ENCODE peak calls at places on chromosomes 5 and 9, in five cellular contexts. H is body of pancreas, L is neural progenitor cell, I is H9, A is Peyer's patch. Z is an unnamed sample.

GRCh38 chr5:175517824-175518450 is 39.6 kb downstream of the SFXN1 start:
- DNase-seq in L (no peak), A (no peak), I (no peak), H (no peak), Z (peak; percentile 22)

GRCh38 chr5:128083811-128084227 is 253 bp downstream of the SLC12A2 start:
- DNase-seq in L (no peak), I (peak; percentile 65), A (no peak), H (no peak), Z (no peak)

GRCh38 chr5:73728493-73729273 is 102.7 kb downstream of the ARHGEF28 start:
- DNase-seq in A (no peak), L (no peak), H (peak; percentile 78), I (no peak), Z (no peak)

GRCh38 chr5:52708463-52708862 is 79.3 kb upstream of the ITGA1 start:
- DNase-seq in H (no peak), I (no peak), L (no peak), A (no peak), Z (no peak)

GRCh38 chr5:35838370-35839042 is 18.2 kb upstream of the IL7R start:
- DNase-seq in L (no peak), I (no peak), A (no peak), H (no peak), Z (no peak)

GRCh38 chr5:81719743-81720142 is 31.2 kb downstream of the SSBP2 start:
- DNase-seq in L (no peak), A (no peak), H (no peak), I (no peak), Z (no peak)

GRCh38 chr5:175305251-175305650 is 138.7 kb downstream of the DRD1 start:
- DNase-seq in A (no peak), I (no peak), H (no peak), L (no peak), Z (no peak)

GRCh38 chr9:16039103-16039987 is 486.5 kb downstream of the CCDC171 start:
- DNase-seq in H (no peak), I (peak; percentile 39), L (no peak), A (no peak), Z (no peak)

GRCh38 chr5:111743993-111744392 is 13.0 kb downstream of the NREP start:
- DNase-seq in H (no peak), L (no peak), I (no peak), A (no peak), Z (no peak)

GRCh38 chr5:171102877-171103610 is 206.0 kb upstream of the TLX3 start:
- DNase-seq in A (no peak), I (peak; percentile 40), L (peak; percentile 50), H (no peak), Z (no peak)

GRCh38 chr5:178231736-178232123 is 872 bp downstream of the PHYKPL start:
- DNase-seq in L (peak; percentile 25), I (no peak), H (no peak), A (no peak), Z (no peak)

GRCh38 chr5:163846512-163846911 is 341.1 kb downstream of the MAT2B start:
- DNase-seq in H (no peak), A (no peak), I (no peak), L (no peak), Z (no peak)

GRCh38 chr5:9557696-9558095 is 11.8 kb upstream of the SEMA5A start:
- DNase-seq in A (no peak), I (no peak), L (no peak), H (no peak), Z (no peak)

GRCh38 chr5:170552486-170553122 is 48.8 kb downstream of the KCNIP1 start:
- DNase-seq in H (peak; percentile 34), A (no peak), I (peak; percentile 66), L (peak; percentile 53), Z (no peak)

GRCh38 chr5:144028644-144029043 is 141.8 kb downstream of the YIPF5 start:
- DNase-seq in A (no peak), I (no peak), H (no peak), L (no peak), Z (no peak)

GRCh38 chr5:175448276-175448675 is 4.3 kb upstream of the DRD1 start:
- DNase-seq in L (peak; percentile 58), A (no peak), H (no peak), I (no peak), Z (no peak)

DNA sequence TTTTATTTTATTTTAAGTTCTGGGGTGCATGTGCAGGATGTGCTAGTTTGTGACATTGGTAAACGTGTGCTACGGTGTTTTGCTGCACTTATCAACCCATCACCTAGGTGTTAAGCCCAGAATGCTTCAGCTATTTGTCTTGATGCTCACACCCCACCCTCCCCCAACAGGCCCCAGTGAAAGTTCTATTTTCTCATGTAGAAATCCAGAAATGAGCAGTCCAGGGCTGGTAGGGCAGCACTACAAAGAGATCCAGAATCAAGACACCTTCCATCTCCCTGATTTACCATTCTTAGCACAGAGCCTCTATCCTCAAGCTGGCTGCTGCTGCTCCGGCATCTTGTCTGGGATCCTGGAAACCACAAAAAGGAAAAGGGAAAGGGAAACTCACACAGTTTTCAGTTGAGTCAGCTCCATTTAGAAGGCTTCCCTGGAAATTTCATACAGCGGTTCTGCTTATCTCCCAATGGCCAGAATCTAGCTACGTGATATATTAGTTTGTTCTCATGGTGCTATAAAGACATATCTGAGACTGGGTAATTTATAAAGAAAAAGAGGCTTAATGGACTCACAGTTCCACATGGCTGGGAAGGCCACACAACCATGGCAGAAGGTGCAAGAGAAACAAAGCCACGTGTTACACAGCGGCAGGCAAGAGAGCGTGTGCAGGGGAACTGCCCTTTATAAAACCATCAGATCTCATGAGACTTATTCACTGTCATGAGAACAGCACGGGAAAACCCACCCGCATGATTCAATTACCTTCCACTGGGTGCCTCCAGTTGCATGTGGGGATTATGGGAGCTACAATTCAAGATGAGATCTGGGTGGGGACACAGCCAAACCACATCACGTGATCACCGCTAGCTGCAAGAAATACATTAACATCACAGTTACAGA is 85.2 kb upstream of the SMARCA2 start:
- DNase-seq in H (no peak), L (no peak), I (no peak), A (no peak), Z (no peak)
- H3K27ac ChIP-seq in H (no peak overlapping the region), L (no peak overlapping the region), I (no peak overlapping the region), A (no peak overlapping the region), Z (no peak overlapping the region)

GRCh38 chr9:136903041-136903554 is 16.8 kb downstream of the TRAF2 start:
- DNase-seq in L (no peak), A (no peak), H (peak; percentile 50), I (no peak), Z (no peak)

GRCh38 chr9:136900556-136900955 is 14.2 kb downstream of the TRAF2 start:
- DNase-seq in I (no peak), A (no peak), H (no peak), L (no peak), Z (no peak)

GRCh38 chr9:136902259-136902821 is 16.0 kb downstream of the TRAF2 start:
- DNase-seq in A (peak; percentile 70), I (peak; percentile 18), L (no peak), H (peak; percentile 89), Z (peak; percentile 79)

GRCh38 chr9:136900988-136901515 is 14.7 kb downstream of the TRAF2 start:
- DNase-seq in A (no peak), H (peak; percentile 51), I (no peak), L (no peak), Z (no peak)

DNA sequence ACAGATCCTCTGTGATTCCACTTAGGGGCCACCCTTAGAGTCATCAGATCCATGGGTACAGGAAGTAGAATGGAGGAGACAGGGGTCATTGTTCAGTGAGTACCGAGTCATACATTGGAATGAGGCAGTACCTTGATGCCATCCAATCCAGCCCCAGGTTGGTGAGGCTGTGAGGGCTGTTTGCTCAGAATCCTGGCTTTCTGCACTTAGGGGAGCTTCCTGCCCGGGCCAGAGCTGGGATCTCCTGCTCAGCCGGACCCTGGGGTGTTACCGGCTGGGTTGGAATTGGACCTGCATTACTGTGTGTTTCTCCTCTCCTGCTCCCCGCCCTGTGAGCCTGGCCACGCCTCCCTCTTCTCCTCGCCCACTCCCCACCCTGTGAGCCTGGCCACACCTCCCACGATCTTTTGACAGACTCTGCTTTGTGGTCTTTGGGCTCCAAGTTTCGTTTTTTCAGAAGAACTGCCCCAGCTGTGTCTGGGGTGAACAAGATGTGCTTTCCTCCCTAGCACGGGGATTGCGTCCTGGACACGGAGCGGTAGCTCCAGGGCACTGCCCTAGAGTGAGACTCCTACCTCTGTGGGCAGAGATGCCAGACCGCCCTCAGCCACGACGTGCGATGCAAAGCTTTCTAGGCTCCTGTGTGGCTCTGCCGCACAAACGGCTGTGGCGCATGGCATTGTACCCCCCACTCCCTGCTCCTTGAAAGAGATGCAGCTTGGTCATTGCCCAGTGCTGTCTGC is 15.4 kb downstream of the TRAF2 start:
- DNase-seq in H (peak; percentile 33), L (no peak), A (peak; percentile 78), I (peak; percentile 28), Z (peak; percentile 70)
- H3K27ac ChIP-seq in H (peak overlapping the region; percentile 93), L (no peak overlapping the region), A (peak overlapping the region; percentile 97), I (no peak overlapping the region), Z (peak overlapping the region; percentile 94)

DNA sequence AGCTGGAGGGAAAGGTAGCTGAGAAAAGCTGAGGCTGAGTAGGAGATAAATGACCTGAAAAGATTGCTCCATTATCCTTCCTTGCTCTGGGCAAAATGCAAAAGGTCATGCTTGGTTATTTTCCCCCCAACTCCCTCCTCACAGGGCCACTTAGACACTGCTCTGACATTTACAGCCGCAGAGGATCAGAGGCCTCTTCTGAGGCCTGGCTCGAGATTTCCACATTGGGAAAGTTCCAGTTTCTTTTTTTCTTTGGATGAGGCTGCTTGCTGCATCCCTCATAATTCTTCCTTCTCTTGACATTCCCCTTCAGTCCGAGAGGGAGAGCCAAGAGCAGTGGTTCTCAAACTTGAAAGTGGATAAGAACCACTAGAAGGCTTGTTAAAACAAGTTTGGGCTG is 60.1 kb upstream of the HSPA9 start:
- DNase-seq in L (no peak), I (no peak), A (no peak), H (no peak), Z (no peak)
- H3K27ac ChIP-seq in L (no peak overlapping the region), I (no peak overlapping the region), A (no peak overlapping the region), H (no peak overlapping the region), Z (no peak overlapping the region)

DNA sequence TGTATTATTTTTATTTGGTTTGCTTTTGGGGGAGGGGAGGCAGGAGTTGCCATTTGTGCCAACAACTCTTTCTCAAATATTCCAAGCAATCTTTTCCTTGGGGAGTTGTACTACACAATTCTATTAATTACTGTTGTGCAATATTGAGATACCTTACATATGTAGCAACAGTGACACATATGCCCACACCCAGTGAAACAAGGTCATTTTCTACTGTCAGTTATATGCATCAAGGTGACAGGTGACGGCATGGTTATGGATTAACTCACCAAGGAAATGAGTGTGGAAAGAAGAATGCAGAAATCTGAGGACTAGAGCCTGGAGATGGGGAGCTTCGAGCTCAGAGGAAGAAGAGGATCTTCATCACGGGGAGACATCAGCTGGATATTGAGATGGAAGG is 17.9 kb upstream of the MSMP start:
- DNase-seq in I (no peak), A (no peak), H (peak; percentile 24), L (no peak), Z (no peak)
- H3K27ac ChIP-seq in I (no peak overlapping the region), A (peak overlapping the region; percentile 70), H (peak overlapping the region; percentile 90), L (no peak overlapping the region), Z (no peak overlapping the region)